ENCODE peak calls at places on chromosomes 12 and 14, in seven cellular contexts. U, P, Q, T, O, X and J are unnamed samples.

GRCh38 chr14:84209021-84209420 is 1320.9 kb upstream of the FLRT2 start:
- DNase-seq in U (no peak), P (no peak), Q (no peak), T (no peak), O (no peak), X (no peak), J (no peak)

GRCh38 chr12:31877884-31878283 is 81.3 kb upstream of the RESF1 start:
- DNase-seq in U (no peak), P (no peak), Q (no peak), T (no peak), O (no peak), X (no peak), J (no peak)

GRCh38 chr12:2354151-2354991 is 301.6 kb downstream of the CACNA1C start:
- DNase-seq in U (no peak), P (no peak), Q (no peak), T (no peak), O (no peak), X (no peak), J (peak; percentile 54)

GRCh38 chr14:84131924-84132323 is 1398.0 kb upstream of the FLRT2 start:
- DNase-seq in U (no peak), P (no peak), Q (no peak), T (no peak), O (no peak), X (no peak), J (no peak)

GRCh38 chr14:33737446-33737845 is 213.4 kb downstream of the EGLN3 start:
- DNase-seq in U (no peak), P (no peak), Q (no peak), T (no peak), O (no peak), X (no peak), J (no peak)

GRCh38 chr12:89880695-89881350 is 172.2 kb upstream of the ATP2B1 start:
- DNase-seq in U (no peak), P (no peak), Q (peak; percentile 31), T (no peak), O (no peak), X (no peak), J (peak; percentile 82)

GRCh38 chr12:47985596-47986265 is 18.5 kb downstream of the COL2A1 start:
- DNase-seq in U (no peak), P (no peak), Q (no peak), T (no peak), O (no peak), X (no peak), J (peak; percentile 67)

GRCh38 chr12:28114488-28114887 is 75.8 kb upstream of the CCDC91 start:
- DNase-seq in U (no peak), P (no peak), Q (no peak), T (no peak), O (no peak), X (no peak), J (no peak)

GRCh38 chr12:113724703-113725556 is 241.2 kb downstream of the RBM19 start:
- DNase-seq in U (no peak), P (no peak), Q (no peak), T (no peak), O (no peak), X (no peak), J (no peak)

GRCh38 chr14:64510825-64511679 is 6.5 kb downstream of the ZBTB1 start:
- DNase-seq in U (peak; percentile 85), P (peak; percentile 68), Q (peak; percentile 77), T (peak; percentile 56), O (no peak), X (peak; percentile 64), J (no peak)

GRCh38 chr12:60539592-60539991 is 943.8 kb downstream of the SLC16A7 start:
- DNase-seq in U (no peak), P (no peak), Q (no peak), T (no peak), O (no peak), X (no peak), J (no peak)

GRCh38 chr12:1773937-1774655 is 46.3 kb upstream of the LRTM2 start:
- DNase-seq in U (no peak), P (no peak), Q (no peak), T (no peak), O (no peak), X (no peak), J (no peak)

GRCh38 chr12:14775652-14776020 is 27.6 kb downstream of the WBP11 start:
- DNase-seq in U (no peak), P (no peak), Q (no peak), T (no peak), O (no peak), X (no peak), J (no peak)

GRCh38 chr14:93232159-93232558 is 25.1 kb downstream of the UBR7 start:
- DNase-seq in U (no peak), P (no peak), Q (no peak), T (no peak), O (no peak), X (no peak), J (no peak)

GRCh38 chr12:63064080-63064479 is 86.9 kb downstream of the AVPR1A start:
- DNase-seq in U (no peak), P (no peak), Q (no peak), T (no peak), O (no peak), X (no peak), J (no peak)

GRCh38 chr14:50038398-50039119 is 77.8 kb downstream of the VCPKMT start:
- DNase-seq in U (peak; percentile 26), P (no peak), Q (no peak), T (no peak), O (peak; percentile 65), X (peak; percentile 20), J (no peak)

GRCh38 chr14:72590577-72590976 is 303.3 kb downstream of the DPF3 start:
- DNase-seq in U (no peak), P (no peak), Q (no peak), T (no peak), O (no peak), X (no peak), J (no peak)

GRCh38 chr14:43949410-43949809 is 557.7 kb downstream of the FSCB start:
- DNase-seq in U (peak; percentile 71), P (no peak), Q (no peak), T (no peak), O (no peak), X (no peak), J (no peak)

GRCh38 chr14:91376547-91377477 is 40.8 kb downstream of the CCDC88C start:
- DNase-seq in U (no peak), P (no peak), Q (no peak), T (no peak), O (no peak), X (no peak), J (no peak)

GRCh38 chr12:10722905-10723866 is at the start of gene YBX3:
- DNase-seq in U (peak; percentile 86), P (peak; percentile 95), Q (peak; percentile 88), T (peak; percentile 66), O (no peak), X (peak; percentile 69), J (peak; percentile 88)

GRCh38 chr12:64081020-64081419 is 141.1 kb downstream of the KICS2 start:
- DNase-seq in U (no peak), P (no peak), Q (no peak), T (no peak), O (no peak), X (no peak), J (no peak)

GRCh38 chr12:6166808-6167207 is 33.4 kb upstream of the CD9 start:
- DNase-seq in U (no peak), P (no peak), Q (no peak), T (no peak), O (no peak), X (no peak), J (peak; percentile 74)

GRCh38 chr12:6171409-6172015 is 28.7 kb upstream of the CD9 start:
- DNase-seq in U (no peak), P (no peak), Q (no peak), T (no peak), O (no peak), X (no peak), J (no peak)

GRCh38 chr12:6165418-6165817 is 34.8 kb upstream of the CD9 start:
- DNase-seq in U (no peak), P (no peak), Q (no peak), T (no peak), O (no peak), X (no peak), J (no peak)

GRCh38 chr12:6169107-6169440 is 31.1 kb upstream of the CD9 start:
- DNase-seq in U (no peak), P (no peak), Q (no peak), T (no peak), O (no peak), X (no peak), J (peak; percentile 39)

GRCh38 chr12:6167327-6168280 is 32.6 kb upstream of the CD9 start:
- DNase-seq in U (no peak), P (peak; percentile 80), Q (peak; percentile 45), T (peak; percentile 82), O (peak; percentile 82), X (peak; percentile 30), J (peak; percentile 74)
- H3K27ac ChIP-seq in U (no peak overlapping the region), P (peak overlapping the region; percentile 70), Q (peak overlapping the region; percentile 67), T (peak overlapping the region; percentile 68), O (peak overlapping the region; percentile 58), X (no peak overlapping the region), J (peak overlapping the region; percentile 48)

DNA sequence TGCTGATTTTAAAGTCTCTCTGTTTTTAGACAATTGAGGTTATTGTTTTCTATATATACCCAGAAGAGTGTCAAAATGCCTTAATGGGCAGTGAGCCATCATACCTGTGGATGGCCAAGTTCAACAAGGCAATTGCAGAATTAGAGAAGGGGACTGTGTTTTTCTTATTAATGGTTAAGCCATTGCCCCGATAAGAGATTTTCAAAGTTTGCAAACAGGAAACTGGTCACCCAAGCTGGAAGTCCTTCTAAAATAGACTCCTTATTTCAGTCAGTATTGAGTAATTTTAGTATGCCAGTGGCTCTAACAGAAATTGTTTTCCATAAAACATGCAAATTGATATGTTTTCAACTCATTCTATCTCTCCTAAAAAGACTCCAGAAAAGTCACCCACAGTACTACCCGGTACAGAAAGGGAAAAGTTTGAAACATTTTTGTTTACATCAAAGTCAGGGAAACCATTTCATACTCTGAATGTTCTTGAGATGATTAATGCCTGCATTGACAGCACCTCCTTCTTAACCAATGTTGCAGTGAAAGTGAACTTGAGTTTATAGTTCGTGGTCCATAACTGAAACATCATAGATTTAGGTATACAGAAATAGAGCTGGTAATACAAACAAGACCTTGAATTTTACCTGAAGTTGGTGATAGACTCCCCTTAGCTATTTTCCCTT is 191.1 kb downstream of the TMX1 start:
- DNase-seq in U (no peak), P (no peak), Q (no peak), T (no peak), O (no peak), X (peak; percentile 16), J (no peak)
- TF ChIP-seq POLR2AphosphoS5 in U (no peak), P (no peak), Q (no peak), T (no peak), O (no peak), X (no peak), J (no peak)

DNA sequence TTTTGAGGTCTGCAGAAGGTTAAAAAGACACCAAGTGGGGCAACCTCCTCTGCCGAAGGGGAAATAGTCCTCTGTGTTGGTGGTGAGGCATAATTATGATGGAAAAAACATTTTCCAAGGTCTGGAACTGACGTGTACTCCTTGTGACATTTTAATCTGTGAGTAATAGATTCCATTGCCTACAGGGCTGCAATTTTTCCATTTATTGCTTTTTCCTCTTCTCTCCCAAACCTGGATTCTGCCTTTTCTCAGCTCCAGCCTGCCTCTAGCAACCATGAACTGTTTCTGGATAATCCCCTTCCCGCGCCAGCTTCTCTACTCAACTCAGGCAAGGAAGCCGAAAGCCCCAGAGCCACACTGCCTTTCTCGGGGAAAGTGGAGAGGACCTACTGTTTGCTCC is 230.1 kb upstream of the PLXNC1 start:
- DNase-seq in U (no peak), P (no peak), Q (no peak), T (no peak), O (no peak), X (no peak), J (no peak)
- TF ChIP-seq CTCF in U (no peak), P (no peak), Q (no peak), T (no peak), O (no peak), X (no peak), J (no peak)

GRCh38 chr12:53208877-53209463 is 1.9 kb upstream of the ITGB7 start:
- DNase-seq in U (peak; percentile 28), P (peak; percentile 49), Q (no peak), T (no peak), O (peak; percentile 61), X (no peak), J (peak; percentile 87)
- H3K27ac ChIP-seq in U (no peak overlapping the region), P (no peak overlapping the region), Q (peak overlapping the region; percentile 58), T (no peak overlapping the region), O (peak overlapping the region; percentile 72), X (no peak overlapping the region), J (peak overlapping the region; percentile 83)